ENCODE peak calls at places on chromosomes 7 and 10, in seven cellular contexts. Q is CD4-positive, alpha-beta T cell; R is head of caudate nucleus; U is mucosa of gallbladder; O is amniotic epithelial cell; J is lung microvascular endothelial cell; A is foreskin fibroblast. W is an unnamed sample.

GRCh38 chr7:98165827-98166667 is 45.2 kb upstream of the BHLHA15 start:
- DNase-seq in Q (peak), R (peak), U (peak), O (peak), J (peak), A (peak), W (peak)

GRCh38 chr10:86292462-86293322 is 73.9 kb downstream of the GRID1 start:
- DNase-seq in Q (no peak), R (peak), U (no peak), O (no peak), J (no peak), A (no peak), W (no peak)

GRCh38 chr10:117175215-117175900 is 21.9 kb upstream of the KCNK18 start:
- DNase-seq in Q (peak), R (peak), U (no peak), O (no peak), J (no peak), A (no peak), W (peak)

GRCh38 chr7:44454348-44454747 is 36.1 kb downstream of the NUDCD3 start:
- DNase-seq in Q (no peak), R (no peak), U (no peak), O (no peak), J (no peak), A (no peak), W (no peak)

GRCh38 chr7:129607471-129608120 is 3.9 kb upstream of the NRF1 start:
- DNase-seq in Q (peak), R (peak), U (peak), O (peak), J (peak), A (peak), W (peak)

GRCh38 chr7:108452707-108453106 is 3.5 kb downstream of the NRCAM start:
- DNase-seq in Q (no peak), R (no peak), U (no peak), O (no peak), J (peak), A (peak), W (peak)

GRCh38 chr7:65722361-65722792 is 150.5 kb upstream of the VKORC1L1 start:
- DNase-seq in Q (peak), R (peak), U (peak), O (peak), J (peak), A (peak), W (peak)

GRCh38 chr10:10807106-10807505 is 210.6 kb upstream of the CELF2 start:
- DNase-seq in Q (no peak), R (no peak), U (no peak), O (no peak), J (no peak), A (no peak), W (no peak)

GRCh38 chr10:132646443-132647097 is 109.0 kb downstream of the INPP5A start:
- DNase-seq in Q (no peak), R (peak), U (no peak), O (no peak), J (no peak), A (no peak), W (no peak)

GRCh38 chr7:157475601-157476000 is 138.8 kb downstream of the DNAJB6 start:
- DNase-seq in Q (no peak), R (no peak), U (no peak), O (no peak), J (no peak), A (no peak), W (no peak)

GRCh38 chr10:87850742-87851205 is 12.6 kb downstream of the KLLN start:
- DNase-seq in Q (peak), R (peak), U (peak), O (peak), J (peak), A (peak), W (peak)

W was measured in iPS-NIHi11.